ENCODE peak calls at places on chromosome 17, in eight cellular contexts. S is pancreas, Y is CD14-positive monocyte, W is H9, V is esophagus squamous epithelium, G is fibroblast of the aortic adventitia, K is AG10803, H is left ventricle myocardium inferior. A is an unnamed sample.

GRCh38 chr17:9728005-9728404 is 63.4 kb downstream of the DHRS7C start:
- DNase-seq in S (no peak), Y (no peak), W (no peak), V (no peak), G (no peak), K (no peak), H (no peak), A (no peak)

GRCh38 chr17:7560172-7561027 is 1.3 kb upstream of the SENP3 start:
- DNase-seq in S (peak), Y (no peak), W (peak), V (no peak), G (peak), K (peak), H (peak), A (peak)

GRCh38 chr17:78745407-78746088 is 36.5 kb downstream of the CYTH1 start:
- DNase-seq in S (no peak), Y (no peak), W (no peak), V (no peak), G (peak), K (peak), H (no peak), A (peak)

GRCh38 chr17:83076930-83077329 is 2.5 kb upstream of the METRNL start:
- DNase-seq in S (no peak), Y (no peak), W (no peak), V (no peak), G (no peak), K (no peak), H (no peak), A (no peak)

GRCh38 chr17:79022507-79022991 is 1.4 kb upstream of the C1QTNF1 start:
- DNase-seq in S (peak), Y (no peak), W (no peak), V (no peak), G (peak), K (no peak), H (peak), A (peak)

GRCh38 chr17:67381925-67382257 is 4.8 kb downstream of the PITPNC1 start:
- DNase-seq in S (no peak), Y (no peak), W (no peak), V (no peak), G (no peak), K (no peak), H (no peak), A (no peak)

GRCh38 chr17:78130080-78130438 is 512 bp upstream of the TMC8 start:
- DNase-seq in S (no peak), Y (no peak), W (no peak), V (no peak), G (no peak), K (no peak), H (no peak), A (no peak)

GRCh38 chr17:48757524-48757961 is 29.0 kb upstream of the HOXB13 start:
- DNase-seq in S (no peak), Y (no peak), W (no peak), V (no peak), G (no peak), K (peak), H (no peak), A (no peak)

GRCh38 chr17:43524945-43525575 is 21.1 kb downstream of the ETV4 start:
- DNase-seq in S (no peak), Y (no peak), W (no peak), V (no peak), G (peak), K (peak), H (no peak), A (peak)

GRCh38 chr17:72614871-72615626 is 477.4 kb downstream of the SLC39A11 start:
- DNase-seq in S (no peak), Y (no peak), W (no peak), V (no peak), G (peak), K (peak), H (no peak), A (peak)

GRCh38 chr17:76892329-76892728 is 24.1 kb downstream of the MGAT5B start:
- DNase-seq in S (no peak), Y (no peak), W (no peak), V (no peak), G (no peak), K (no peak), H (no peak), A (no peak)

GRCh38 chr17:42878123-42878880 is 22.3 kb upstream of the G6PC1 start:
- DNase-seq in S (no peak), Y (no peak), W (peak), V (no peak), G (no peak), K (no peak), H (no peak), A (no peak)

GRCh38 chr17:32771396-32771795 is 105.5 kb downstream of the MYO1D start:
- DNase-seq in S (no peak), Y (no peak), W (no peak), V (no peak), G (no peak), K (no peak), H (no peak), A (peak)

GRCh38 chr17:72393553-72393952 is 272.7 kb downstream of the SOX9 start:
- DNase-seq in S (no peak), Y (no peak), W (no peak), V (no peak), G (peak), K (peak), H (no peak), A (peak)

GRCh38 chr17:50096758-50097157 is 1.6 kb downstream of the PDK2 start:
- DNase-seq in S (peak), Y (no peak), W (no peak), V (no peak), G (no peak), K (no peak), H (no peak), A (no peak)

GRCh38 chr17:37752482-37752881 is 7.6 kb upstream of the HNF1B start:
- DNase-seq in S (no peak), Y (no peak), W (no peak), V (no peak), G (no peak), K (peak), H (no peak), A (peak)

GRCh38 chr17:27310548-27311110 is 16.7 kb downstream of the WSB1 start:
- DNase-seq in S (no peak), Y (no peak), W (no peak), V (no peak), G (no peak), K (no peak), H (no peak), A (no peak)

DNA sequence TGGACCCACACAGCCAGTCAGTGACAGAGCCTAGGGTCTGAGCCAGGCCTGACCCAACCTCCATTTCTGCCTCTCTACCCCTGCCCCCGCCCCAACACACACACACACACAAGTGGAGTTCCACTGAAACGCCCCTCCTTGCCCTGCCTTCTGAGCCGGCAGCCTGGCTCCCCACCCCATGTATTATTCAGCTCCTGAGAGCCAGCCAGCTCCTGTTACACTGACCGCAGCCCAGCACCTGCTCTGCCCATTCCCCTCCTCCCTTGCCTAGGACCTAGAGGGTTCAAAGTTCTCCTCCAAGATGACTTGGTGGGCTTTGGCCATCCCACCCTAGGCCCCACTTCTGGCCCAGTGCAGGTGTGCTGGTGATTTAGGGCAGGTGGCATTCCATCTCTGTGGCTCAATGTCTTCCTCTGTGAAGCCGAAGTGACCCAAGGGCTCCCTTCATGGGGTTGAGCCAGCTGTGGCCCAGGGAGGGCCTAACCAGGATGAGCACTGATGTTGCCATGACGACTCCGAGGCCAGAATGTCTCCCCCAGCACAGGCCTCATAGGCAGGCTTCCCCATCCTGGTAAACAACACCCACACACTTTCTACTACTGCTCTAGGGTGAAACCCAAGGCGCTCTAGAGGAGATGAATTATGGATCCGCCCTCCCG is 9.5 kb downstream of the MYO15A start:
- DNase-seq in S (no peak), Y (no peak), W (no peak), V (no peak), G (no peak), K (no peak), H (no peak), A (no peak)
- TF ChIP-seq CTCF in S (no peak), Y (no peak), W (no peak), V (no peak), G (no peak), K (no peak), H (no peak), A (no peak)

GRCh38 chr17:29399634-29400033 is 9.5 kb downstream of the TAOK1 start:
- DNase-seq in S (no peak), Y (no peak), W (no peak), V (no peak), G (no peak), K (no peak), H (no peak), A (no peak)
- TF ChIP-seq CTCF in S (no peak), Y (no peak), W (no peak), V (no peak), G (no peak), K (no peak), H (no peak), A (no peak)

DNA sequence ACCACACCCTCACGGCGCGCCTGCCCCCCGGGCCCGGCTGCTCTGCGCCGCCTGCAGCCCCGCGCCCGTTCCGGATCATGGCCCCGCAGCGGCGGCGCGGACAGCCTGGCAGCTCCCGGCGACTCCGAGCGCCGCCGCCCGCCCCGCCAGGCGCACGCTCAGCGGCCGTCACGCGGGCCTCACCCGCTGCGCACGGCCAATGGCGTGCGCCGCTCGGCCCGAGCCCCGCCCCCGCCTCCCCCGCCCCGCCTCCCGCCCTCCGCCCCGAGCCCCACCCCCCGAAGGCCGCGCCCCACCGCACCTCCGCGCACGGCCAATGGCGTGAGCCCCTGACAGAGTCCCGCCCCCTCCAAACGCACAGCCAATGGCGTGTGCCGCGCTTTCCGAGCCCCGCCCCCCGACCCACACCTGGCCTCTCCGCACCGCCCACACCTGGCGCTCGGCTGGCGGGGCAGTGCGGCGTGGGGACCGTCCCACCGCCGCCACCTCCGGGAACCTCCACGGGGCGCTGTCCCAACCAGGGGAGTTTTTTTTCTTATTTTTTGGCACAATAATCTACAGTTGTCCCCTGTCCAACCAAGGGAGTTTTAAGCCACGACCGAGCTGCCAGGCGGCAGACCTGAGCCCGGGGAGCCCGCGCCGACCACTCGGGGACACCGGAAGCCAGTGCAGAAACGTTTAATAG is at the start of gene PCYT2:
- DNase-seq in S (peak), Y (peak), W (peak), V (peak), G (peak), K (peak), H (peak), A (peak)
- TF ChIP-seq CTCF in S (peak), Y (no peak), W (peak), V (no peak), G (no peak), K (no peak), H (peak), A (no peak)

GRCh38 chr17:65455972-65456343 is 105.5 kb downstream of the AXIN2 start:
- DNase-seq in S (no peak), Y (no peak), W (peak), V (no peak), G (peak), K (peak), H (no peak), A (peak)
- TF ChIP-seq CTCF in S (no peak), Y (no peak), W (peak), V (no peak), G (peak), K (peak), H (peak), A (peak)

GRCh38 chr17:57747221-57748017 is 2.3 kb upstream of the CCDC182 start:
- DNase-seq in S (no peak), Y (no peak), W (no peak), V (no peak), G (peak), K (peak), H (no peak), A (peak)
- TF ChIP-seq CTCF in S (peak), Y (peak), W (peak), V (peak), G (peak), K (peak), H (peak), A (peak)

DNA sequence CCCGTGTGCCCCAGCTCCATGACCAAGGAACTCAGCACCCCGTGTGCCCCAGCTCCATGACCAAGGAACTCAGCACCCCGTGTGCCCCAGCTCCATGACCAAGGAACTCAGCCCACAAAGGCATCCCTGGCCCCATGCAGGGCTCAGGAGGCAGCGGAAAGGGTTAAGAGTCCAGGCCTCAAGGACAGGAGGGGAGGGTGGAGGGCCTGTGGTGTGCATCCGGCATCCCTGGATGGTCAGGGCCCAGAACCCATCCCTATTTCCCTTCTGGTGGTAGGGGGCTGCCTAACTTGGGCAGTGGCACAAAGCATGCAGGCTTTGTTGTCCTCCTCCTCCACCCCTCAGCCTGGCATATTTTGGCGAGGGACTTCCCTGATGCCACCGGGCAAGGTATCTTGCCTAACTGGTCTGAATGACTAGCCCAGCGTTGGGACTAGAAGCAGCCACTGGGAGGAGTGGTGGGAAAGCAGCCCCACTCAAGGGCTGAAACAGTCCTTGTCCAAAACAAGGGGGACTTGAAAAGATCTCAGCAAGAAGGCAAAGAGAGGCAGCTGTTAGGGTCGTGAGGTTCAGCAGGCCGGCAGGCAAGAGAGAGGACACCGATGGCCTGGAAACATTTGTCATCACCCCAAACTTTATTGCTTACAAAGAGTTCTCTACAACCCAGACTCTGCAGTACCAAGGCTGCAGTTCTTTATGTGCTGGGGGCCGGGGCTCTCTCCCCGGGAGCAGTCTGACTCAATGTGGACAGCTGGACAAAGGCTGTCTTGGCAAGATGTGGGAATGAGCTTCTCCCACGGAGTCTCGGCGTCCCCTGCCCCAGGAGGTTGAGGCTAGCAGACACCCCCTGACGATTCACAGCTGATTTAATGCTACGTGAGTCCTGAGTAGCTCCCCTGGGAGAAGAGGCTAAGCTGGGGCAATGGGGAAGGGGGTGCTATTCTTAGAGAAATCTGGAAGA is 902 bp upstream of the SPATA32 start:
- DNase-seq in S (no peak), Y (peak), W (peak), V (no peak), G (no peak), K (peak), H (no peak), A (peak)
- TF ChIP-seq CTCF in S (no peak), Y (no peak), W (no peak), V (no peak), G (no peak), K (peak), H (no peak), A (no peak)

DNA sequence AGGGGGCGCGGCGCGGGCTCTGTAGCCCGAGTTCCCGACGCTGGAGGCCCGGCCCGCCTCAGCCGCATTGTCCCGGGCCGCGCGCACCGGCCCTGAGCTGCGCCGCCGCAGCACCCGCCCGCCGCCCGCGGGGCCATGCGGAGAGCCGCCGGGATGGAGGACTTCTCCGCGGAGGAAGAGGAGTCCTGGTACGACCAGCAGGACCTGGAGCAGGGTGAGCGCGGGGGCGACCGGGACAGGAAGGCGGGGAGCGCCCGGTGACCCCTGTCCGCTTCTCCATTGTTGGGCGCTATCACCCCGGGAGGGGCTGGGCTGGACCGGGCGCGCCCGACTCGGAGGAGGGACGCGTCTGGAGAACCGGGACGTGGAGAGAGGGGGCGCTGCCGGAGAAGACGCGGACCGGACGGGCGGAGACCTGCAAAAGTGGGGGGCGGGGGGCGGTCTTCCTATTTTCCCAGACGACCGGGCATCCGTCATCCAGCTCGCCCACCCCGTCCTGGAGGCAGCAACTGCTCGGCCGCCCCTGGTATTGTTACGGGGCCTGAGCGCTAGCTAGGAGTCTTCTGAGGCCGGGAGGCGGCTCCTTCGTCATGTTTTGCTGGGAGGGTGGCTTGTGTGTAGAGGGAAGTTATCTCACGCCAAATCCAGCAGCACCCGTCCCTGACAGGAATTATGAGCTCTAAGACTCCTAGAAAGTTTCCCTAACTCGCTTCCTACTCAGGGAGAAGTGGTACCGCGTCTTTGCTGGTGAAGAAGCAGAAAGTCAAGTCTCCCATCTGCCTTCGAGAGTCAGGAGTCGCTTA is 678 bp downstream of the CDR2L start:
- DNase-seq in S (peak), Y (no peak), W (peak), V (no peak), G (peak), K (peak), H (peak), A (peak)
- TF ChIP-seq CTCF in S (no peak), Y (no peak), W (peak), V (peak), G (peak), K (peak), H (peak), A (peak)

GRCh38 chr17:5115673-5116651 is at the start of gene USP6:
- DNase-seq in S (peak), Y (no peak), W (peak), V (no peak), G (no peak), K (no peak), H (no peak), A (no peak)

GRCh38 chr17:5110816-5111215 is 862 bp downstream of the ZNF232 start:
- DNase-seq in S (no peak), Y (no peak), W (no peak), V (no peak), G (no peak), K (no peak), H (no peak), A (no peak)

GRCh38 chr17:5111402-5112204 is at the start of gene ZNF232:
- DNase-seq in S (peak), Y (peak), W (peak), V (peak), G (peak), K (peak), H (peak), A (peak)
- TF ChIP-seq CTCF in S (no peak), Y (no peak), W (no peak), V (no peak), G (no peak), K (no peak), H (no peak), A (no peak)